ENCODE peak calls at places on chromosomes 16 and 17, in five cellular contexts. Q is aorta, E is cardiac fibroblast, R is ascending aorta, Y is epithelial cell of esophagus. C is an unnamed sample.

GRCh38 chr17:42055496-42055895 is 5.1 kb upstream of the C17orf113 start:
- DNase-seq in Q (no peak), E (no peak), R (no peak), Y (peak), C (no peak)

GRCh38 chr17:66175892-66176291 is 16.0 kb downstream of the CEP112 start:
- DNase-seq in Q (no peak), E (peak), R (no peak), Y (no peak), C (no peak)

GRCh38 chr16:52535076-52535475 is 11.9 kb downstream of the TOX3 start:
- DNase-seq in Q (no peak), E (no peak), R (no peak), Y (no peak), C (no peak)

GRCh38 chr17:59723607-59724006 is 16.2 kb downstream of the VMP1 start:
- DNase-seq in Q (no peak), E (no peak), R (no peak), Y (no peak), C (no peak)

GRCh38 chr16:81932668-81933067 is 78.6 kb downstream of the SDR42E1 start:
- DNase-seq in Q (no peak), E (no peak), R (no peak), Y (no peak), C (no peak)

GRCh38 chr17:72192409-72193192 is 71.8 kb downstream of the SOX9 start:
- DNase-seq in Q (peak), E (peak), R (peak), Y (peak), C (no peak)

GRCh38 chr17:32755045-32755805 is 121.7 kb downstream of the MYO1D start:
- DNase-seq in Q (no peak), E (peak), R (no peak), Y (peak), C (peak)

GRCh38 chr17:4412933-4413831 is 20.6 kb upstream of the SPNS3 start:
- DNase-seq in Q (peak), E (peak), R (peak), Y (peak), C (peak)

GRCh38 chr16:10683160-10683559 is 11.6 kb downstream of the TEKT5 start:
- DNase-seq in Q (no peak), E (no peak), R (no peak), Y (no peak), C (no peak)

GRCh38 chr17:62778990-62779681 is 29.0 kb downstream of the MARCHF10 start:
- DNase-seq in Q (no peak), E (peak), R (no peak), Y (peak), C (no peak)

GRCh38 chr17:69175812-69176517 is 34.3 kb upstream of the ABCA6 start:
- DNase-seq in Q (no peak), E (peak), R (no peak), Y (peak), C (peak)

GRCh38 chr16:30902070-30902972 is 5.9 kb downstream of the CTF1 start:
- DNase-seq in Q (peak), E (peak), R (peak), Y (peak), C (no peak)

GRCh38 chr17:78359216-78359935 is 501 bp downstream of the SOCS3 start:
- DNase-seq in Q (peak), E (peak), R (peak), Y (no peak), C (no peak)

GRCh38 chr16:66959645-66960177 is 1.4 kb upstream of the CES3 start:
- DNase-seq in Q (peak), E (no peak), R (no peak), Y (no peak), C (no peak)

GRCh38 chr17:8001976-8002645 is at the start of gene GUCY2D:
- DNase-seq in Q (peak), E (no peak), R (no peak), Y (no peak), C (no peak)

GRCh38 chr17:42067371-42068180 is 17.2 kb upstream of the C17orf113 start:
- DNase-seq in Q (peak), E (peak), R (peak), Y (peak), C (no peak)

GRCh38 chr16:21260870-21261791 is 17.0 kb downstream of the CRYM start:
- DNase-seq in Q (peak), E (peak), R (peak), Y (peak), C (peak)

GRCh38 chr16:88069397-88070168 is 118.3 kb downstream of the BANP start:
- DNase-seq in Q (no peak), E (no peak), R (no peak), Y (no peak), C (no peak)

GRCh38 chr17:33267279-33267790 is 25.8 kb downstream of the ASIC2 start:
- DNase-seq in Q (no peak), E (peak), R (no peak), Y (peak), C (peak)

GRCh38 chr17:44308865-44309264 is 464 bp downstream of the RUNDC3A start:
- DNase-seq in Q (no peak), E (no peak), R (no peak), Y (no peak), C (no peak)

GRCh38 chr16:49608095-49608494 is 234.5 kb downstream of the C16orf78 start:
- DNase-seq in Q (no peak), E (no peak), R (peak), Y (no peak), C (no peak)

GRCh38 chr16:27980919-27981670 is 82.4 kb downstream of the GSG1L start:
- DNase-seq in Q (no peak), E (no peak), R (peak), Y (no peak), C (no peak)

GRCh38 chr17:49993423-49994037 is 1.5 kb downstream of the DLX3 start:
- DNase-seq in Q (no peak), E (no peak), R (no peak), Y (peak), C (no peak)

GRCh38 chr17:74386397-74386796 is 19.1 kb downstream of the GPR142 start:
- DNase-seq in Q (peak), E (peak), R (no peak), Y (no peak), C (peak)

GRCh38 chr17:77322534-77323412 is 182.0 kb downstream of the SEC14L1 start:
- DNase-seq in Q (peak), E (peak), R (peak), Y (peak), C (peak)

GRCh38 chr16:6066601-6067000 is 969.0 kb upstream of the EEF2KMT start:
- DNase-seq in Q (no peak), E (no peak), R (no peak), Y (no peak), C (no peak)

GRCh38 chr17:83122834-83123233 is 43.4 kb downstream of the METRNL start:
- DNase-seq in Q (peak), E (no peak), R (peak), Y (no peak), C (no peak)

GRCh38 chr17:54372071-54372720 is 528.5 kb upstream of the TOM1L1 start:
- DNase-seq in Q (no peak), E (no peak), R (no peak), Y (no peak), C (no peak)

GRCh38 chr17:28575126-28575795 is 1.4 kb downstream of the ALDOC start:
- DNase-seq in Q (no peak), E (no peak), R (no peak), Y (no peak), C (no peak)

GRCh38 chr16:72426416-72426815 is 254.5 kb upstream of the PMFBP1 start:
- DNase-seq in Q (no peak), E (no peak), R (no peak), Y (no peak), C (no peak)

GRCh38 chr17:64230551-64231408 is 32.3 kb downstream of the TEX2 start:
- DNase-seq in Q (no peak), E (peak), R (peak), Y (peak), C (peak)
- H3K4me3 ChIP-seq in Q (no peak), E (no peak), R (no peak), Y (no peak), C (no peak)

DNA sequence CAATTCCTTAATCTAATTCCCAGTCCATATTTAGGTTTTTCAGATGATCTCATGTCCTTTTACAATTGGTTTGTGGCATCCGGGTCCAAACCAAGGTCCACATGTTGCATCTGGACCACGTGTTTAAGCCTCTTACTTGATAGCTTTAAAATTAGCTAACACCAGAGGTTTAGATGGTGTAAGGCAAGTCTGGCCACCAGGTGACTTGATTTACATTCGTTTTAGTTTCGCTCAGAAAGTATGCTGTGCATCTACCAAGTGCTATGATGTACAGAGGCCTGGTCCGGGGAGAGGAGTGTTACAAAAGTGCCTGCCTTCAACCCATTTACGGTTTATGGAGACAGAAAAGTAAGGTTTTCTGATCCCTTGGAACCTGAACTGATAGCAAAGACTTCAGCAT is 878 bp upstream of the DNAJA2 start:
- DNase-seq in Q (no peak), E (peak), R (no peak), Y (peak), C (no peak)
- H3K4me3 ChIP-seq in Q (no peak), E (peak), R (peak), Y (peak), C (peak)

GRCh38 chr16:25606069-25606468 is 85.7 kb upstream of the HS3ST4 start:
- DNase-seq in Q (no peak), E (no peak), R (no peak), Y (no peak), C (no peak)
- H3K4me3 ChIP-seq in Q (no peak), E (no peak), R (no peak), Y (no peak), C (no peak)

GRCh38 chr16:84661418-84662060 is 13.2 kb downstream of the KLHL36 start:
- DNase-seq in Q (no peak), E (no peak), R (no peak), Y (no peak), C (no peak)

GRCh38 chr16:84662471-84662870 is 14.2 kb downstream of the KLHL36 start:
- DNase-seq in Q (no peak), E (no peak), R (no peak), Y (no peak), C (no peak)

GRCh38 chr16:84665359-84665758 is 17.0 kb downstream of the KLHL36 start:
- DNase-seq in Q (no peak), E (no peak), R (no peak), Y (no peak), C (no peak)

GRCh38 chr16:84665843-84666242 is 17.5 kb downstream of the KLHL36 start:
- DNase-seq in Q (no peak), E (no peak), R (no peak), Y (no peak), C (no peak)

GRCh38 chr16:84663433-84664101 is 15.3 kb downstream of the KLHL36 start:
- DNase-seq in Q (no peak), E (no peak), R (no peak), Y (no peak), C (no peak)
- H3K4me3 ChIP-seq in Q (no peak), E (no peak), R (no peak), Y (no peak), C (no peak)

C was measured in epithelial cell of proximal tubule.